ENCODE peak calls at places on chromosomes 11 and 22, in four cellular contexts. One of them, this sample, is unnamed.

GRCh38 chr22:50531546-50532352 is 1.9 kb upstream of the TYMP start:
- DNase-seq in upper lobe of right lung: peak
- DNase-seq in A549: no peak
- DNase-seq in fibroblast of lung: peak
- DNase-seq in this sample: no peak

GRCh38 chr22:39234157-39234793 is 10.5 kb downstream of the PDGFB start:
- DNase-seq in A549: no peak
- DNase-seq in fibroblast of lung: no peak
- DNase-seq in upper lobe of right lung: no peak
- DNase-seq in this sample: no peak

GRCh38 chr11:47123094-47123493 is 53.6 kb downstream of the ARFGAP2 start:
- DNase-seq in A549: no peak
- DNase-seq in upper lobe of right lung: no peak
- DNase-seq in fibroblast of lung: no peak
- DNase-seq in this sample: no peak

GRCh38 chr22:31150615-31151014 is 9.4 kb upstream of the RNF185 start:
- DNase-seq in fibroblast of lung: no peak
- DNase-seq in upper lobe of right lung: no peak
- DNase-seq in A549: no peak
- DNase-seq in this sample: no peak

GRCh38 chr11:88814076-88814475 is 251.7 kb downstream of the GRM5 start:
- DNase-seq in A549: no peak
- DNase-seq in fibroblast of lung: no peak
- DNase-seq in upper lobe of right lung: no peak
- DNase-seq in this sample: no peak

GRCh38 chr22:47107431-47107830 is 345.0 kb downstream of the TBC1D22A start:
- DNase-seq in A549: no peak
- DNase-seq in fibroblast of lung: peak
- DNase-seq in upper lobe of right lung: no peak
- DNase-seq in this sample: peak

GRCh38 chr11:12818333-12819015 is 144.3 kb downstream of the TEAD1 start:
- DNase-seq in upper lobe of right lung: no peak
- DNase-seq in A549: no peak
- DNase-seq in fibroblast of lung: peak
- DNase-seq in this sample: no peak

GRCh38 chr22:37410174-37411055 is 16.9 kb downstream of the ELFN2 start:
- DNase-seq in upper lobe of right lung: peak
- DNase-seq in fibroblast of lung: no peak
- DNase-seq in A549: no peak
- DNase-seq in this sample: no peak

GRCh38 chr11:120514541-120515121 is 3.1 kb downstream of the GRIK4 start:
- DNase-seq in upper lobe of right lung: peak
- DNase-seq in fibroblast of lung: no peak
- DNase-seq in A549: no peak
- DNase-seq in this sample: no peak

GRCh38 chr11:64711944-64712306 is 11.1 kb downstream of the NRXN2 start:
- DNase-seq in A549: no peak
- DNase-seq in upper lobe of right lung: peak
- DNase-seq in fibroblast of lung: no peak
- DNase-seq in this sample: no peak

GRCh38 chr22:44582016-44582415 is 84.0 kb upstream of the RTL6 start:
- DNase-seq in upper lobe of right lung: peak
- DNase-seq in fibroblast of lung: no peak
- DNase-seq in A549: no peak
- DNase-seq in this sample: no peak

GRCh38 chr11:20909995-20910726 is 240.8 kb downstream of the NELL1 start:
- DNase-seq in A549: no peak
- DNase-seq in fibroblast of lung: no peak
- DNase-seq in upper lobe of right lung: no peak
- DNase-seq in this sample: no peak

GRCh38 chr11:45994421-45995341 is 72.2 kb downstream of the LARGE2 start:
- DNase-seq in A549: no peak
- DNase-seq in upper lobe of right lung: no peak
- DNase-seq in fibroblast of lung: peak
- DNase-seq in this sample: no peak

GRCh38 chr22:19763141-19764049 is 2.8 kb downstream of the TBX1 start:
- DNase-seq in A549: no peak
- DNase-seq in fibroblast of lung: no peak
- DNase-seq in upper lobe of right lung: no peak
- DNase-seq in this sample: no peak

GRCh38 chr22:35099883-35100282 is 33.9 kb downstream of the ISX start:
- DNase-seq in fibroblast of lung: no peak
- DNase-seq in upper lobe of right lung: no peak
- DNase-seq in A549: no peak
- DNase-seq in this sample: no peak

GRCh38 chr11:130831506-130832385 is 84.5 kb downstream of the SNX19 start:
- DNase-seq in fibroblast of lung: no peak
- DNase-seq in upper lobe of right lung: no peak
- DNase-seq in A549: no peak
- DNase-seq in this sample: no peak

GRCh38 chr11:86237267-86237804 is 7.2 kb upstream of the EED start:
- DNase-seq in fibroblast of lung: no peak
- DNase-seq in upper lobe of right lung: no peak
- DNase-seq in A549: no peak
- DNase-seq in this sample: no peak

GRCh38 chr22:42893366-42894150 is 36.5 kb upstream of the ARFGAP3 start:
- DNase-seq in upper lobe of right lung: no peak
- DNase-seq in fibroblast of lung: no peak
- DNase-seq in A549: no peak
- DNase-seq in this sample: no peak

GRCh38 chr11:798093-798713 is at the start of gene SLC25A22:
- DNase-seq in A549: peak
- DNase-seq in fibroblast of lung: peak
- DNase-seq in upper lobe of right lung: peak
- DNase-seq in this sample: no peak

GRCh38 chr11:103637250-103637649 is 399.2 kb upstream of the DDI1 start:
- DNase-seq in A549: no peak
- DNase-seq in upper lobe of right lung: no peak
- DNase-seq in fibroblast of lung: no peak
- DNase-seq in this sample: no peak

GRCh38 chr11:62444271-62444833 is 25.5 kb downstream of the SCGB1A1 start:
- DNase-seq in fibroblast of lung: peak
- DNase-seq in A549: no peak
- DNase-seq in upper lobe of right lung: peak
- DNase-seq in this sample: no peak

GRCh38 chr11:32395127-32395526 is 40.2 kb downstream of the WT1 start:
- DNase-seq in upper lobe of right lung: no peak
- DNase-seq in A549: no peak
- DNase-seq in fibroblast of lung: no peak
- DNase-seq in this sample: no peak

GRCh38 chr11:105027671-105028070 is 4.7 kb upstream of the CASP5 start:
- DNase-seq in A549: no peak
- DNase-seq in upper lobe of right lung: no peak
- DNase-seq in fibroblast of lung: no peak
- DNase-seq in this sample: no peak

GRCh38 chr11:9691865-9692264 is 28.0 kb downstream of the SWAP70 start:
- DNase-seq in fibroblast of lung: peak
- DNase-seq in upper lobe of right lung: no peak
- DNase-seq in A549: no peak
- DNase-seq in this sample: no peak

GRCh38 chr11:128603752-128604472 is 16.6 kb upstream of the ETS1 start:
- DNase-seq in fibroblast of lung: no peak
- DNase-seq in A549: no peak
- DNase-seq in upper lobe of right lung: no peak
- DNase-seq in this sample: no peak

GRCh38 chr11:128603003-128603715 is 15.8 kb upstream of the ETS1 start:
- DNase-seq in upper lobe of right lung: no peak
- DNase-seq in fibroblast of lung: no peak
- DNase-seq in A549: no peak
- DNase-seq in this sample: no peak

GRCh38 chr11:128607819-128608218 is 20.5 kb upstream of the ETS1 start:
- DNase-seq in fibroblast of lung: no peak
- DNase-seq in upper lobe of right lung: no peak
- DNase-seq in A549: no peak
- DNase-seq in this sample: no peak

GRCh38 chr11:128608732-128609131 is 21.4 kb upstream of the ETS1 start:
- DNase-seq in upper lobe of right lung: no peak
- DNase-seq in A549: no peak
- DNase-seq in fibroblast of lung: no peak
- DNase-seq in this sample: no peak

DNA sequence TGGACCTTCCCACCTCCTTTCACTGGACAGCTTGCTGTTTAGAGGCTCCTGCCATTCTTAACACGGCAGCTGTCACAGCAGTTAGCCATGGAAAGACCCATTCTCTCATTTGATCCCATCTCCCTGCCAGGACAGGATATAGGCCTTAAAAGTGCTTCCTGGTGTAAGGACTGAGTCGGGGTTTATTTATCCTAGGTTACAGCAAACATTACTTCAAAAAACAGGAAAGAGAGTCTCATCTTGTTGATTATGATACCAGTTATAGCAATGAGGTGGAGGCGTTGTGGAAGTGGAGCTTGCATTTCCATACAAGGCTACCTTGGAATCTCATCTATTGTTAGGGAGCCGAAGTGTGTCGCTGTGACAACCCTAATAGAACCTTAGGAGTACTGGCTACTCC is 17.4 kb upstream of the ETS1 start:
- DNase-seq in A549: no peak
- DNase-seq in upper lobe of right lung: no peak
- DNase-seq in fibroblast of lung: no peak
- DNase-seq in this sample: no peak
- TF ChIP-seq CTCF in A549: no peak
- TF ChIP-seq CTCF in upper lobe of right lung: no peak
- TF ChIP-seq CTCF in fibroblast of lung: no peak
- TF ChIP-seq CTCF in this sample: no peak

DNA sequence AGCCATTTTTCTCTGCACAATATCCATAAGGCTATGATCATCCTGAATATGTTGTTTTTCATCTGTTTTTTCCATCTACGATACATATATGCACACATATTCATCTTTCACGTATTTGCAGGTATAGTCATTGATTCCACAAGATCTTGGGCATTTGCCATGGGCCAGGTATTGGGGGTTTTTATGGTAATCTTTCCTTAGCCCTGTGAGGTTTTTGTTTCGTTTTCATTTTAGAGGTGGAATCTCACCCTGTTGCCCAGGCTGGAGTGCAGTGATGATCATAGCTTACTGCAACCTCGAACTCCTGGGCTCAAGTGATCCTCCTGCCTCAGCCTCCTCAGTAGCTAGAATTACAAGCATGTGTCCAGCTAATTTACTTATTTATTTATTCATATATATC is 20.0 kb downstream of the CD6 start:
- DNase-seq in A549: no peak
- DNase-seq in fibroblast of lung: no peak
- DNase-seq in upper lobe of right lung: no peak
- DNase-seq in this sample: no peak
- H3K4me3 ChIP-seq in A549: no peak
- H3K4me3 ChIP-seq in fibroblast of lung: no peak
- H3K4me3 ChIP-seq in upper lobe of right lung: no peak
- H3K4me3 ChIP-seq in this sample: no peak

GRCh38 chr11:113526521-113526920 is 51.3 kb upstream of the DRD2 start:
- DNase-seq in fibroblast of lung: no peak
- DNase-seq in upper lobe of right lung: no peak
- DNase-seq in A549: no peak
- DNase-seq in this sample: no peak

GRCh38 chr11:113531078-113531477 is 55.9 kb upstream of the DRD2 start:
- DNase-seq in upper lobe of right lung: no peak
- DNase-seq in fibroblast of lung: no peak
- DNase-seq in A549: no peak
- DNase-seq in this sample: no peak

GRCh38 chr11:113528982-113529381 is 53.8 kb upstream of the DRD2 start:
- DNase-seq in A549: no peak
- DNase-seq in fibroblast of lung: no peak
- DNase-seq in upper lobe of right lung: no peak
- DNase-seq in this sample: no peak

GRCh38 chr11:113531575-113532451 is 56.6 kb upstream of the DRD2 start:
- DNase-seq in fibroblast of lung: no peak
- DNase-seq in upper lobe of right lung: no peak
- DNase-seq in A549: no peak
- DNase-seq in this sample: no peak

DNA sequence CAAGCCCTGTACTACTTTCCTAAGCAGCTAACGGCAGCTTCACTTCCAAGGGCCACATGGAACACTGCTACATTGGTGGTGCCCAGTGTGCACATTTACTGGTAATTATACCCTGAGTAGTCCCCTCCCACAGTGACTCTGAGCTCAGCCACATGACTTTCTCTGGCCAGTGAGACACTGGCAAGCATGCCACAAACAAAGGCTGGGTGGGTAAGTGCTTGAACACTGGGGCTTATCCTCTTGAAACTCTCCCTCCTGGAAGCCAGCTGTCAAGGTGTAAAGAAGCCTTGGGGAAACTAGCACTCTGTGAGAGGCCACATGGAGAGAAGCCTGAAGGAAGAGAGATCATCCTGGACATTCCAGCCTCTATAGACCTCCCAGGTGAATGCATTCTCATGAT is 54.4 kb upstream of the DRD2 start:
- DNase-seq in fibroblast of lung: no peak
- DNase-seq in upper lobe of right lung: no peak
- DNase-seq in A549: no peak
- DNase-seq in this sample: no peak
- TF ChIP-seq CTCF in fibroblast of lung: no peak
- TF ChIP-seq CTCF in upper lobe of right lung: no peak
- TF ChIP-seq CTCF in A549: no peak
- TF ChIP-seq CTCF in this sample: no peak

GRCh38 chr11:74754507-74755255 is 6.0 kb downstream of the RNF169 start:
- DNase-seq in fibroblast of lung: peak
- DNase-seq in upper lobe of right lung: no peak
- DNase-seq in A549: peak
- DNase-seq in this sample: peak
- H3K4me3 ChIP-seq in fibroblast of lung: peak
- H3K4me3 ChIP-seq in upper lobe of right lung: no peak
- H3K4me3 ChIP-seq in A549: peak
- H3K4me3 ChIP-seq in this sample: no peak

This sample was measured in epithelial cell of proximal tubule.